ENCODE peak calls at places on chromosome 2, in ten cellular contexts. D is stomach, F is A549, R is GM12878, L is upper lobe of left lung, I is sigmoid colon, O is transverse colon, B is K562, J is SK-N-SH, G is ovary. K is an unnamed sample.

GRCh38 chr2:234288974-234289455 is 207.9 kb downstream of the ARL4C start:
- DNase-seq in J (peak), F (peak), B (peak), L (peak), O (peak), R (no peak), G (no peak), I (peak), D (peak), K (peak)

GRCh38 chr2:8303322-8303832 is 378.5 kb upstream of the ID2 start:
- DNase-seq in I (peak), J (no peak), L (peak), R (peak), F (no peak), O (peak), G (no peak), D (peak), B (no peak), K (peak)

GRCh38 chr2:216664593-216665034 is 30.7 kb downstream of the IGFBP5 start:
- DNase-seq in B (peak), J (peak), I (no peak), R (no peak), O (no peak), G (no peak), F (no peak), L (no peak), D (peak), K (no peak)

GRCh38 chr2:193461431-193461946 is 1266.8 kb upstream of the TMEFF2 start:
- DNase-seq in R (no peak), G (no peak), J (no peak), B (no peak), O (no peak), F (peak), D (no peak), L (no peak), I (no peak), K (no peak)

GRCh38 chr2:122019729-122020128 is 264.3 kb downstream of the TSN start:
- DNase-seq in R (no peak), F (no peak), J (no peak), O (peak), L (no peak), B (no peak), G (no peak), I (no peak), D (no peak), K (no peak)

GRCh38 chr2:218960196-218961165 is 1.0 kb downstream of the CDK5R2 start:
- DNase-seq in I (no peak), F (no peak), L (no peak), R (no peak), D (no peak), B (no peak), G (no peak), O (no peak), J (peak), K (no peak)

GRCh38 chr2:17539596-17539992 is 902 bp upstream of the VSNL1 start:
- DNase-seq in L (peak), J (peak), G (peak), D (no peak), I (peak), R (no peak), F (no peak), O (peak), B (no peak), K (no peak)

GRCh38 chr2:238728322-238729260 is 119.3 kb upstream of the TWIST2 start:
- DNase-seq in J (peak), I (peak), G (peak), O (peak), L (no peak), F (no peak), B (no peak), R (no peak), D (no peak), K (no peak)

GRCh38 chr2:41926614-41927580 is 120.9 kb upstream of the PKDCC start:
- DNase-seq in B (peak), F (no peak), O (peak), D (no peak), R (no peak), I (peak), L (no peak), J (no peak), G (peak), K (no peak)

GRCh38 chr2:65491381-65491903 is 59.0 kb upstream of the SPRED2 start:
- DNase-seq in F (no peak), B (no peak), L (no peak), J (no peak), R (no peak), I (no peak), O (no peak), G (no peak), D (no peak), K (no peak)

GRCh38 chr2:4715065-4715464 is 977.1 kb upstream of the SOX11 start:
- DNase-seq in I (no peak), B (no peak), L (no peak), G (no peak), F (no peak), O (no peak), D (no peak), J (no peak), R (no peak), K (no peak)
- TF ChIP-seq CTCF in I (no peak), B (no peak), L (no peak), G (no peak), F (no peak), O (no peak), D (no peak), J (no peak), R (no peak), K (no peak)

GRCh38 chr2:51013870-51014526 is 17.9 kb downstream of the NRXN1 start:
- DNase-seq in J (peak), G (no peak), L (no peak), I (no peak), F (no peak), B (no peak), D (no peak), R (no peak), O (no peak), K (no peak)

GRCh38 chr2:51018145-51018544 is 13.8 kb downstream of the NRXN1 start:
- DNase-seq in O (no peak), G (no peak), L (no peak), F (no peak), J (no peak), D (no peak), B (no peak), I (no peak), R (no peak), K (no peak)

GRCh38 chr2:51014722-51015121 is 17.2 kb downstream of the NRXN1 start:
- DNase-seq in G (no peak), F (no peak), B (no peak), O (no peak), R (no peak), L (no peak), I (no peak), D (no peak), J (no peak), K (no peak)

GRCh38 chr2:51013060-51013746 is 18.7 kb downstream of the NRXN1 start:
- DNase-seq in D (peak), G (no peak), J (no peak), F (no peak), R (no peak), L (peak), I (no peak), B (no peak), O (peak), K (no peak)
- TF ChIP-seq EP300 in D (no peak), G (no peak), J (no peak), F (no peak), R (no peak), L (no peak), I (no peak), B (no peak), O (no peak), K (no peak)

GRCh38 chr2:188983427-188984101 is 9.4 kb downstream of the COL3A1 start:
- DNase-seq in I (no peak), O (no peak), R (no peak), F (no peak), L (no peak), J (no peak), G (no peak), B (no peak), D (no peak), K (no peak)
- TF ChIP-seq CTCF in I (peak), O (peak), R (peak), F (no peak), L (no peak), J (peak), G (no peak), B (no peak), D (no peak), K (peak)

DNA sequence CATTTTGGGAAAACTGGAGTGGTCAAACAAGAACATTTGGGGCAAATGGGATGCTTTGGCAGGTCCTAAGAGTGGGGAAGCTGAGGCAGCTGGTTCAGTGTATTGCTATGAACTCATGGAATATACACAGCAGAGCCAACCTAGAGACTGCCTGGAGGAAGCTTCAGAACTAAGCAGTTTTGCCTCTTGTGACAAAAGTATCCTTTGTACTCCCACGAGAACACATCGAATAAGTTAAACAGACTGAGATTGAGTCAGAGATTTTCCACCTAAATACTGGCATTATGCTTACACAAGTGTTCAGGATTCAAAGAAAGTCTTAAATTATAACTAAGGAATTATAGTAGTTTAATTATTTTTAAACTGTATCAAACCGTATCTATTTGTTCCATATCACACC is 5.2 kb upstream of the ARMC9 start:
- DNase-seq in F (no peak), O (no peak), B (no peak), J (no peak), G (no peak), L (no peak), D (no peak), R (no peak), I (peak), K (no peak)
- TF ChIP-seq EP300 in F (no peak), O (no peak), B (no peak), J (no peak), G (no peak), L (no peak), D (no peak), R (no peak), I (no peak), K (no peak)

DNA sequence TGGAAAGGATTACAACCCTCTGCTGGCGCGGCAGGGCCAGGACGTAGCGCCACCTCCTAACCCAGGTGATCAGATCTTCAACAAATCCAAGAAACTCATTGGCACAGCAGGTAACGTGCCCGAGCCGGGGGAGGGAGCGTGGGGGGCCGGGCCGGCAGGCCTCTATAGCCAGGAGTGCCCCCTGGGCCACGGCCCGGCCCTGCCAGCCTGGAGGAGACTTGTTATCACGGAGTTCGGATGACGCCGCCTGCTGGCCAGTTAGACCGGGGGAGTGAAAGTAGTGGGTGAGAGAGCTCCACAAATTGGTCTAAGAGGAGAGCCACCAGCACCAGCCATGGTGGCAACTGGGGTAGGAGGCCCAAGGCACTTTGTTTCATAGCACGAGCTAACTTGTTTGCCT is 8.6 kb upstream of the TMEM214 start:
- DNase-seq in F (peak), I (no peak), B (no peak), O (no peak), J (peak), G (no peak), L (no peak), D (no peak), R (no peak), K (no peak)
- TF ChIP-seq CTCF in F (peak), I (no peak), B (peak), O (no peak), J (peak), G (no peak), L (no peak), D (no peak), R (no peak), K (no peak)

GRCh38 chr2:20052872-20053281 is 1.4 kb upstream of the LAPTM4A start:
- DNase-seq in D (peak), L (peak), O (peak), I (peak), R (no peak), F (peak), B (peak), J (peak), G (peak), K (peak)
- TF ChIP-seq EP300 in D (no peak), L (no peak), O (no peak), I (no peak), R (no peak), F (no peak), B (peak), J (no peak), G (no peak), K (no peak)

DNA sequence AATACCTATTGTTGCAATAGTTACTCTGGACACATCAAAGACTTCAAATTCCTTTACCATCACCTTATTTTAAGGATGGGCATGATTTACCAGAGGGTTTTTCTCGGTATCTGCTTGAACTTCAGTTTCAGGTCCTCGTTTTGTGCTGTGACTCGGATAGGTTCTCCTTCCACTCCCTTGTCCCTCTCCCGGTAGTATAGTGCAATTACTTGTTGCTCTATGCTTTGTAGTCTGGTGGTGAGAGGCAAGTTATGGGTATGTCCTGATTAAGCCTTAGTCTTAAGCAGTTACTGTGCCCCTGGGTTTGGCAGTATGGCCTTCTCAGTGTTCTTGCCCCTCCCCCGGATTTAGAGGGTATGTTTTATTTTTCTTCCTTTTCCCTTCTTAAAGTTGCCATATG is 96.6 kb downstream of the RHBDD1 start:
- DNase-seq in F (no peak), O (no peak), R (no peak), B (no peak), G (no peak), I (no peak), D (no peak), J (no peak), L (no peak), K (no peak)
- TF ChIP-seq CTCF in F (no peak), O (no peak), R (no peak), B (no peak), G (no peak), I (no peak), D (no peak), J (no peak), L (no peak), K (no peak)

DNA sequence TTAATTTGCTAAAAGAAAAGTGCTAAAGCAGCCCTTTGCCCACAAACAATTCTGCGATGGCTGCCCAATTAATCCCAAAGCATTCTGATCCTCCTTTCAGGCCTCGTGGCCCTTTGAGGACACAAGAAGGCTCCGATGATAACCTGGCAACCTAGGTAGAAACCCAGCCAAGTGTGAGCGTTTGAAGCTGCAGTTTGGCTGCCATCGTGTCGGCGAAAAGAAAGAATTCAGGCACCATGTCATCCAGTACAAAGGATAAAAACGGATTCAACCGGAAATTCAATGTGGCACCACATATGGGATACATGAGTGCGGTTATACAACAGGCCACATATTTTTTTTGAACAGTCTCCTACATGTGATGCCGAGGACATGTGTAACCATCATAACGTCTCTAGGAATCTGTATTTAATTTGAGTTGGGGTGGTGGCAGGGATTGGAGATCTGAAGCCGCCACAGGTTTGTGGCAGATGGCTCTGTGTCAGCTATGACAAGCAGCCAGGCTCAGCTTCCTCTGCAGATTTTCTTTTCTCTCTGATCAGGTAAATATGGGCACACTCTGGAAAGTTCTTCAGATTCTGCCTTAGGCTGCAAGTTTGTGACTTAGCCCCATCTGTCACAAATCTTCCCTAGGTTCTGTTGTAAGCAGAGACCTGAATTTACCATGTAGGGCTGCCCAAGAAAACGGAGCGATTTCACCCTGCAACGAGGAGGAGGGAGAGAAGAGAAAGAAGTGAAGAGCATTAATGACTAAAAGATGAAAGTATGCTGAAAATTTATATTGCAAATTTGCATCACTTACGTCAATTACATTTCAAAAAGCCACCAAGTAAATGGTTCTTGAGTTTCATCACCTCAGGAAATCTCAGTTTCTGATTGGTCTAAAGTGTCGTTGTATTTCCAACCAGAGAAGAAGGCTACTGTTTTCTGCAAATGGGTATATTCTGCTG is 573.2 kb downstream of the ZEB2 start:
- DNase-seq in L (no peak), I (no peak), F (no peak), J (no peak), G (no peak), B (no peak), D (no peak), O (no peak), R (no peak), K (no peak)
- TF ChIP-seq EP300 in L (no peak), I (no peak), F (no peak), J (no peak), G (no peak), B (no peak), D (no peak), O (no peak), R (no peak), K (no peak)

GRCh38 chr2:135525786-135526185 is 5.2 kb downstream of the ZRANB3 start:
- DNase-seq in B (no peak), D (no peak), I (no peak), J (no peak), R (peak), O (no peak), G (no peak), F (no peak), L (no peak), K (no peak)

GRCh38 chr2:135530313-135531230 is at the start of gene ZRANB3:
- DNase-seq in G (peak), I (peak), B (peak), J (peak), L (peak), R (peak), F (peak), D (peak), O (peak), K (peak)

GRCh38 chr2:135532581-135532980 is 1.3 kb downstream of the R3HDM1 start:
- DNase-seq in L (no peak), R (no peak), J (no peak), D (no peak), O (no peak), I (no peak), B (no peak), G (no peak), F (no peak), K (no peak)

GRCh38 chr2:135528006-135528405 is 3.0 kb downstream of the ZRANB3 start:
- DNase-seq in R (no peak), F (no peak), B (no peak), J (no peak), D (no peak), O (no peak), L (no peak), I (no peak), G (no peak), K (no peak)

GRCh38 chr2:135531231-135532197 is at the start of gene R3HDM1:
- DNase-seq in R (peak), I (peak), G (peak), O (peak), F (peak), L (peak), J (peak), B (peak), D (peak), K (peak)
- TF ChIP-seq CTCF in R (peak), I (no peak), G (no peak), O (no peak), F (peak), L (no peak), J (peak), B (peak), D (no peak), K (no peak)

GRCh38 chr2:230203110-230203676 is 16.6 kb downstream of the SP110 start:
- DNase-seq in G (no peak), R (peak), O (peak), J (no peak), D (peak), B (no peak), I (no peak), L (no peak), F (no peak), K (no peak)
- TF ChIP-seq EP300 in G (no peak), R (peak), O (no peak), J (no peak), D (no peak), B (no peak), I (no peak), L (no peak), F (no peak), K (no peak)